ENCODE peak calls at places on chromosomes 12 and 14, in seven cellular contexts. F is HCT116, P is heart left ventricle, T is transverse colon, J is ovary, X is IMR-90, A is body of pancreas. I is an unnamed sample.

GRCh38 chr12:4813741-4814140 is 93.5 kb downstream of the GALNT8 start:
- DNase-seq in X (no peak), T (no peak), A (no peak), J (no peak), F (no peak), P (no peak), I (no peak)

GRCh38 chr14:104746951-104747481 is 5.9 kb upstream of the SIVA1 start:
- DNase-seq in T (peak), F (no peak), J (no peak), P (peak), X (peak), A (peak), I (no peak)

GRCh38 chr12:7017870-7018349 is 366 bp downstream of the LPCAT3 start:
- DNase-seq in F (no peak), P (no peak), T (peak), X (peak), J (no peak), A (no peak), I (no peak)

GRCh38 chr12:96045566-96045965 is 10.2 kb upstream of the LTA4H start:
- DNase-seq in P (no peak), A (no peak), X (no peak), J (no peak), F (no peak), T (peak), I (peak)

GRCh38 chr14:69423279-69423678 is 24.8 kb downstream of the SLC39A9 start:
- DNase-seq in J (no peak), A (no peak), X (peak), F (no peak), T (no peak), P (no peak), I (no peak)

GRCh38 chr14:99529899-99530298 is 48.7 kb downstream of the CCNK start:
- DNase-seq in A (no peak), T (no peak), P (no peak), X (peak), J (no peak), F (no peak), I (no peak)

GRCh38 chr14:92258934-92259333 is 64.0 kb upstream of the SLC24A4 start:
- DNase-seq in F (no peak), P (no peak), J (no peak), T (no peak), A (no peak), X (no peak), I (no peak)

GRCh38 chr12:49187184-49187583 is 1.7 kb downstream of the TUBA1A start:
- DNase-seq in T (no peak), X (peak), P (no peak), J (peak), A (no peak), F (no peak), I (peak)

GRCh38 chr12:110280784-110281548 is at the start of gene ATP2A2:
- DNase-seq in P (peak), A (peak), T (peak), J (peak), F (peak), X (peak), I (peak)
- TF ChIP-seq POLR2A in P (peak), A (peak), T (peak), J (peak), F (peak), X (peak), I (peak)

GRCh38 chr12:1811281-1811947 is 9.0 kb upstream of the LRTM2 start:
- DNase-seq in F (no peak), J (no peak), X (peak), T (no peak), P (peak), A (no peak), I (no peak)
- H3K4me3 ChIP-seq in F (no peak), J (no peak), X (no peak), T (no peak), P (peak), A (no peak), I (no peak)

GRCh38 chr14:52313493-52313881 is 625 bp upstream of the PTGER2 start:
- DNase-seq in J (no peak), A (no peak), P (no peak), F (no peak), X (peak), T (no peak), I (no peak)

GRCh38 chr14:52315355-52315718 is 1.2 kb downstream of the PTGER2 start:
- DNase-seq in F (no peak), J (no peak), P (no peak), A (no peak), T (no peak), X (peak), I (no peak)

GRCh38 chr14:52312872-52313492 is 1.1 kb upstream of the PTGER2 start:
- DNase-seq in J (no peak), X (peak), P (no peak), F (no peak), A (no peak), T (no peak), I (no peak)

GRCh38 chr14:52314521-52315354 is 626 bp downstream of the PTGER2 start:
- DNase-seq in A (no peak), J (peak), T (peak), F (no peak), P (peak), X (peak), I (no peak)

GRCh38 chr14:52313903-52314481 is at the start of gene PTGER2:
- DNase-seq in X (peak), P (peak), F (peak), J (peak), T (peak), A (peak), I (peak)
- TF ChIP-seq POLR2A in X (peak), P (no peak), F (no peak), J (no peak), T (peak), A (peak), I (no peak)

DNA sequence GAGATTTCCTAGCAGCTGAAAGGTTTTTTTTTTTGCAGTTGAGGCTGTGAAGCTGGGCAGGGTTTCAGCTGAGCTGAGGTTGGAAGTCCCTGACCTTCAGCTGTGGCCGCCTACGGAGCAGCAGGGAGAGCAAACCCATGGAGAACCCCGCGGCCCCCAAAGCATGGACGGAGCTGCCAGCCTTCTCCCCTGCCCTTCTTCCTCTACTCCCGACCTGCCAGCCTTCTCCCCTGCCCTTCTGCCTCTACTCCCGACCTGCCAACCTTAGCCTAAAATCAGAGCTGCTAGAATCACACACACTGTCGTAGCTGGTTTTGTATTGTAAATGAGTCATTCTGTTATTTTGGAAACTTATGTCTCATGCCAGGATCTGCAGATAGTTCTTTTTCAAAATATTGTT is 74.6 kb downstream of the PPP2R5C start:
- DNase-seq in J (peak), X (peak), T (no peak), F (no peak), A (no peak), P (no peak), I (peak)
- H3K4me3 ChIP-seq in J (no peak), X (no peak), T (no peak), F (no peak), A (no peak), P (no peak), I (no peak)

GRCh38 chr14:19838433-19838832 is 34.9 kb downstream of the OR4N2 start:
- DNase-seq in F (no peak), T (no peak), J (no peak), P (no peak), X (no peak), A (no peak), I (no peak)
- TF ChIP-seq POLR2A in F (no peak), T (no peak), J (no peak), P (no peak), X (no peak), A (no peak), I (no peak)

GRCh38 chr14:24188251-24189058 is at the start of gene IPO4:
- DNase-seq in F (peak), J (peak), P (peak), A (peak), X (peak), T (peak), I (peak)

GRCh38 chr14:24185741-24186140 is 2.9 kb downstream of the IPO4 start:
- DNase-seq in F (no peak), T (no peak), X (no peak), J (no peak), A (no peak), P (no peak), I (no peak)

GRCh38 chr14:24186831-24187537 is 1.6 kb downstream of the IPO4 start:
- DNase-seq in J (no peak), F (no peak), X (no peak), A (no peak), P (no peak), T (no peak), I (no peak)

GRCh38 chr14:24189059-24189375 is 401 bp upstream of the IPO4 start:
- DNase-seq in F (no peak), A (no peak), P (no peak), X (no peak), J (no peak), T (no peak), I (no peak)

DNA sequence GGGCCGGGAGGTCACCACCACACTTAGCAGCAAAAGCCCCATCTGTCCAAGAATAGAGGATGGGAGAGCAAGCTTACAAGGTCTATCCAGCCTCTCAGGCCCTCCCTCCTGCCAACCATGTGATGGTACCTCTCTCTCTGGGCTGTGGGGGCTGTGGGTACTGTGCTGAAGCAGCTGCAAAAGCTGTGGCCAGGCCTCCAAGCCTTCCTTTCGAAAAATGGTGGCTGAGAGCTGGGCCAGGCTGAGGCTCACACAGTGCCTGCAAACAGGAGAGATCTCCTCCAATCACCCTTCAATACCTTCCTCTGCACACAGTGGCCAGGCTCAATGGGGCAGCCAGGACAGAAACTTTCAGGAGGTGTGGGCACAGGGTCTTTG is 1.1 kb downstream of the IPO4 start:
- DNase-seq in A (no peak), T (no peak), X (no peak), F (no peak), J (no peak), P (no peak), I (no peak)
- H3K4me3 ChIP-seq in A (no peak), T (no peak), X (no peak), F (peak), J (no peak), P (peak), I (no peak)

DNA sequence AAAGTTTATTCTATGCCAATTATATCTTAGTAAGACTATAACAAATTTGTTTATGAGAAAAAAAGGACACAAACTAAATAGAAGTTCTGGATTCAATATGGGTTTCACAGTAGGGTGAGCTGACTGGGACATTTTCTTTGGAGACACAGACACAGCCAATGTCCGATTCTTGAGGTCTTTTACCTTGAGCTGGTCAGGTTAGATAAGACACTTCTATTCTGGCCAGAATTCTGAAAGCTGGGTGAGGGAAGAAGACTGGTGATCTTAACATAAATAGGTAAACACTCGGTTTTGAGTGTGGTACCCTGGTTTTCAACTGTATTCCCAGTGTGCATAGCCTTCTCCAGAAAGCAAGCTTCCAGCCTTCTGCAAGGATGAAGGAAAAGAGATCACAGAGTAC is 10.0 kb downstream of the ATP2B1 start:
- DNase-seq in T (no peak), J (no peak), F (no peak), P (no peak), A (no peak), X (no peak), I (no peak)
- TF ChIP-seq POLR2A in T (no peak), J (no peak), F (no peak), P (no peak), A (no peak), X (no peak), I (no peak)

DNA sequence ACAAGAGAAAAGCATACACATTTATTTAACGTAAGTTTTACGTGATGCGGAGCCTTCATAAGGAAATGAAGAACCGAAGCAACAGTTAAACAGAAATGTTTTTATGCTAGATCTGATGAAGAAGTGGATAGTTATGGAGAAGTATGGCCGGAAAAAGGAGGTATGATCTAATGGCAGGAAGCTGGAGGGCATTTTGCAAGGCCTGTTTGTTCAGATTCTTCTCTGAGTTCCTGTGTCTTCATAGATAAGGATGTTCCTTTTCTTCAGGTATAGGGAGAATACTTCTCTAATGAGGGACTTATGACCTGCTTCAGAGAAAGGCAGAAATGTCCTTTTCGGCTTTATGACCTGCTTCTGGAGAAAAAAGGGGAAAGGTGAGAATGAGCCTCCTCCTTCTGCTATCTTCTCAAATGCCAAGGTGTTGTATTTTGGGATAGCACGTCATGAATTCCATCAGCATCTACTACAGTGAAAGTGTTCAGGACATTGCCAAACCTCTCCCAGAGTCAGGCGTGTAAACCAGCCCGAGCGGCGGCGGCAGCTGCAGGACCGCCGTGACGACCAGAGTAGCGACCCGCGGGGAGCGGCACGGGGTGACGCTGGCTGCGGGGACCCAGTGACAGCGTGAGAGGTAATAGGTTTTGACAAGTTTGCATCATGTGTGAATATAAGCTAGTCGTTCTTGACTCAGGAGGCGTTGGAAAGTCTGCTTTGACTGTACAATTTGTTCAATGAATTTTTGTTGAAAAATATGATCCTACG is 33.7 kb upstream of the SGPP1 start:
- DNase-seq in X (no peak), P (no peak), T (no peak), J (no peak), F (no peak), A (no peak), I (no peak)
- H3K4me3 ChIP-seq in X (no peak), P (no peak), T (no peak), J (no peak), F (no peak), A (no peak), I (no peak)

I was measured in adrenal gland.